ENCODE peak calls at places on chromosomes 7 and 10, in four cellular contexts. S, A, F and E are unnamed samples.

GRCh38 chr10:49092477-49092876 is 22.8 kb downstream of the VSTM4 start:
- DNase-seq in S (no peak), A (no peak), F (no peak), E (peak)

GRCh38 chr10:12617205-12618175 is 268.1 kb downstream of the CAMK1D start:
- DNase-seq in S (no peak), A (no peak), F (no peak), E (peak)

GRCh38 chr10:110629680-110630191 is 14.4 kb upstream of the RBM20 start:
- DNase-seq in S (peak), A (no peak), F (no peak), E (no peak)

GRCh38 chr10:104257235-104257634 is 2.5 kb downstream of the GSTO1 start:
- DNase-seq in S (no peak), A (no peak), F (no peak), E (no peak)

GRCh38 chr10:96270564-96270963 is 805 bp downstream of the BLNK start:
- DNase-seq in S (no peak), A (no peak), F (no peak), E (no peak)

GRCh38 chr7:92292981-92293380 is 47.2 kb downstream of the ANKIB1 start:
- DNase-seq in S (no peak), A (no peak), F (no peak), E (no peak)

GRCh38 chr10:87562750-87563149 is 58.1 kb downstream of the MINPP1 start:
- DNase-seq in S (no peak), A (no peak), F (no peak), E (no peak)

GRCh38 chr10:11337516-11337915 is 273.9 kb downstream of the USP6NL start:
- DNase-seq in S (no peak), A (peak), F (no peak), E (no peak)

GRCh38 chr10:3861785-3862184 is 76.8 kb upstream of the KLF6 start:
- DNase-seq in S (no peak), A (no peak), F (no peak), E (no peak)

GRCh38 chr10:112821663-112822062 is 128.4 kb upstream of the TCF7L2 start:
- DNase-seq in S (no peak), A (no peak), F (no peak), E (no peak)

GRCh38 chr7:51187941-51188340 is 128.7 kb downstream of the COBL start:
- DNase-seq in S (no peak), A (peak), F (peak), E (no peak)

GRCh38 chr7:34222722-34223121 is 317.4 kb downstream of the BMPER start:
- DNase-seq in S (no peak), A (no peak), F (no peak), E (no peak)

GRCh38 chr7:126637538-126637937 is 615.2 kb downstream of the GRM8 start:
- DNase-seq in S (no peak), A (no peak), F (no peak), E (no peak)

GRCh38 chr10:117461766-117462423 is 80.7 kb upstream of the EMX2 start:
- DNase-seq in S (peak), A (no peak), F (no peak), E (peak)

GRCh38 chr7:141585592-141586510 is 34.6 kb downstream of the AGK start:
- DNase-seq in S (peak), A (no peak), F (no peak), E (no peak)

GRCh38 chr10:94680544-94680943 is 3.0 kb upstream of the CYP2C18 start:
- DNase-seq in S (peak), A (no peak), F (no peak), E (no peak)

GRCh38 chr10:126953886-126954285 is 48.7 kb downstream of the DOCK1 start:
- DNase-seq in S (no peak), A (no peak), F (no peak), E (no peak)

GRCh38 chr10:129642427-129642826 is 175.4 kb downstream of the MGMT start:
- DNase-seq in S (no peak), A (no peak), F (no peak), E (no peak)

GRCh38 chr10:90923111-90923731 is 2.3 kb upstream of the ANKRD1 start:
- DNase-seq in S (no peak), A (no peak), F (no peak), E (no peak)

GRCh38 chr7:2845193-2845592 is 1.1 kb upstream of the GNA12 start:
- DNase-seq in S (no peak), A (no peak), F (no peak), E (no peak)

GRCh38 chr10:60649485-60650271 is 128.6 kb upstream of the CDK1 start:
- DNase-seq in S (no peak), A (no peak), F (peak), E (no peak)

GRCh38 chr7:64874114-64874513 is 29.0 kb upstream of the ZNF273 start:
- DNase-seq in S (no peak), A (peak), F (no peak), E (peak)

GRCh38 chr7:78020131-78020873 is 221.7 kb downstream of the PHTF2 start:
- DNase-seq in S (peak), A (peak), F (peak), E (no peak)

GRCh38 chr10:91579351-91579985 is 53.4 kb downstream of the PPP1R3C start:
- DNase-seq in S (peak), A (no peak), F (no peak), E (no peak)

GRCh38 chr10:66180651-66181318 is 745.1 kb upstream of the LRRTM3 start:
- DNase-seq in S (peak), A (peak), F (peak), E (no peak)

GRCh38 chr10:73364964-73365363 is 6.3 kb upstream of the CFAP70 start:
- DNase-seq in S (no peak), A (no peak), F (no peak), E (no peak)

GRCh38 chr10:72265925-72266865 is 7.5 kb upstream of the DDIT4 start:
- DNase-seq in S (no peak), A (no peak), F (no peak), E (no peak)

GRCh38 chr10:60848126-60848525 is 69.8 kb downstream of the CDK1 start:
- DNase-seq in S (peak), A (no peak), F (no peak), E (no peak)

GRCh38 chr10:25048463-25048862 is 32.1 kb downstream of the THNSL1 start:
- DNase-seq in S (peak), A (no peak), F (no peak), E (no peak)

GRCh38 chr10:72692897-72693598 is 1.1 kb downstream of the MCU start:
- DNase-seq in S (peak), A (no peak), F (no peak), E (no peak)

GRCh38 chr10:1100691-1101368 is 44.6 kb downstream of the WDR37 start:
- DNase-seq in S (no peak), A (peak), F (no peak), E (peak)

DNA sequence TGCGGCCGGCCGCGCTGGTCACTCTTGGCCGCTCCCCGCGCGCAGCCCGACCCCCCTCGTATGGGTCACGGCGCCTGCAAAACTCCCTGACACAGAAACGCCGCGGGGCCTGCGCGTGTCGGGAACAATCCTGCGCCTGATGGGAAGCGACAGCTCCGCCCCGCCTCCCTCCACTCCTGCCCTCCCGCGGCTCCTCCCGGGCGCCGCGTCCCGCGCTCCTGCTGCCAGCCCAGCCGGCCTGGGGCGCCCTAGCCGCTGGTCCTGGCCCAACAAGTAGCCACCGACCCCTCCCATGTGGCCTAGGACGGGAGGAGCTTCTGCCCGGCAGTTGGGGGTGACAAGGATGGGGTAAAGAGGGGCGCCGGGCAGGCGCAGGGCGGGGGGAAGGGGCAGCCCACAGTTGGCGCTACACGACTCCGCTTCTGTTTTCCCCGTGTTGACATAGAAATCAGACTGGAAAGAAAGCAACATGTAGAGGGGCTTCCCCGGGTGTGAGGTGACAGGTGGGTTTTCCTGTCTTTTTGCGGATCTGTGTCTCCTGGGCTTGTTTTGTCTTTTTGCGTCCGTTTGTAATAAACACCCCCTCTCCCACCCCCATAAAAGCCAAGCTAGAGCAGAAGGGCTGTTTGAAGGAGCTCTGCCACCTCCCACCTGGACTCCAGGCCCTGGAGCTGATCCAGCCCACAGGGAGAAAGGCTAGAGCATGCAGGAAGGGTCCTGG is 35.1 kb upstream of the PAX2 start:
- DNase-seq in S (no peak), A (peak), F (no peak), E (no peak)
- H3K4me3 ChIP-seq in S (no peak), A (peak), F (no peak), E (no peak)

GRCh38 chr10:122018951-122019413 is 30.0 kb downstream of the TACC2 start:
- DNase-seq in S (no peak), A (peak), F (peak), E (peak)

GRCh38 chr10:122021421-122021820 is 32.5 kb downstream of the TACC2 start:
- DNase-seq in S (peak), A (no peak), F (peak), E (peak)

GRCh38 chr10:122019414-122019975 is 30.5 kb downstream of the TACC2 start:
- DNase-seq in S (no peak), A (peak), F (peak), E (peak)

GRCh38 chr10:122021828-122022227 is 32.9 kb downstream of the TACC2 start:
- DNase-seq in S (no peak), A (no peak), F (no peak), E (no peak)

DNA sequence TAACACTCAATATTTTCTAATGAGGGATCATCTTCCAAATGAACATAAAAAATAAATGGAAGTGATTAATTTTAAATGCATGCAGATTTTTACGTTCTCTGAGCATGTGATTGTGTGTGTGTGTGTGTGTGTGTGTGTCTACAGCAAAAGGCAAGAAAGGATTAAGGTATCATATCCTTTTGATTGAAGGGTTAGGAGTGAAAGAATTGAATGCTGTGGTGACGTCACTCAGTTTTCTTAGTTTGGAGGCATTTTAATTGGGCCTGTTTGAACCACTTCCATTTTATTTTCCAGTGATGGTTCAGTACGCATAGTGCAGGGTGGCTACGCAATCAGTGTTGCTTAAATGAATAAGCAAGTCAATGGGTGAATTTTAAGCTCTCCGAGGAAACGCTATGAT is 31.2 kb downstream of the TACC2 start:
- DNase-seq in S (no peak), A (no peak), F (no peak), E (no peak)
- H3K4me3 ChIP-seq in S (no peak), A (no peak), F (no peak), E (no peak)

GRCh38 chr7:152760384-152761115 is 998 bp downstream of the ACTR3B start:
- DNase-seq in S (peak), A (peak), F (no peak), E (no peak)

GRCh38 chr7:152759655-152760383 is at the start of gene ACTR3B:
- DNase-seq in S (peak), A (peak), F (peak), E (peak)

GRCh38 chr7:152762056-152762455 is 2.5 kb downstream of the ACTR3B start:
- DNase-seq in S (peak), A (no peak), F (no peak), E (no peak)

GRCh38 chr7:152756126-152756525 is 3.4 kb upstream of the ACTR3B start:
- DNase-seq in S (no peak), A (no peak), F (no peak), E (peak)

DNA sequence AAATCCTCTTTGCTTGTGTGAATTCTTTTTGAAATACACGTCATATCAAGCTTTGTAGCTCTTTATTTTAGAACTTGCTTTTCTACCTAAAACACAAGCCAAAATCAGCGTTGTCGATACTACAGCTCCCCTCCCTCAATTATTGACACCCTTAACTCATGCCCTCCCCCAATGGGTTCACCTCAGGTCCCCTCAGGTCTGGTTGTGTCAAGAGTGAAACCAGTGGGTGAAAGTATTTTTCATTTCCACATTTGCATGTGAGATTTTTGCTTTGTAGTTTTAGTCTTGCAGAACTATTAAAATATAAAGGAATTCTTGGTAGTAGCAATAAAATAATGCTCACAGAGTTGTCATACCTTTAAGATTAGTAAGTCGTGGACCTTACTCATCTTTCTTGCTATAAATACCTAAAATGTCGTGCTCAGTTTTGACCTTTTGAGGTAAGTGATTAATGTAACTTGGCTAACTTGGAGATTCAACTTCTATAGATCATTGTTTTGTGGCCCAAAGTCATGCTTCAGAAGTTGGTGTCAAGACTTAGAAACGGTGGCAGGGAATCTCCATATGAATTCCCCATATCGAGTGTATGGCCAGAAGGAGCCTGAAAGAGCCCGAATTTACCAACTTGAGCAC is 1.7 kb downstream of the ACTR3B start:
- DNase-seq in S (peak), A (no peak), F (no peak), E (peak)
- H3K4me3 ChIP-seq in S (peak), A (no peak), F (no peak), E (no peak)

DNA sequence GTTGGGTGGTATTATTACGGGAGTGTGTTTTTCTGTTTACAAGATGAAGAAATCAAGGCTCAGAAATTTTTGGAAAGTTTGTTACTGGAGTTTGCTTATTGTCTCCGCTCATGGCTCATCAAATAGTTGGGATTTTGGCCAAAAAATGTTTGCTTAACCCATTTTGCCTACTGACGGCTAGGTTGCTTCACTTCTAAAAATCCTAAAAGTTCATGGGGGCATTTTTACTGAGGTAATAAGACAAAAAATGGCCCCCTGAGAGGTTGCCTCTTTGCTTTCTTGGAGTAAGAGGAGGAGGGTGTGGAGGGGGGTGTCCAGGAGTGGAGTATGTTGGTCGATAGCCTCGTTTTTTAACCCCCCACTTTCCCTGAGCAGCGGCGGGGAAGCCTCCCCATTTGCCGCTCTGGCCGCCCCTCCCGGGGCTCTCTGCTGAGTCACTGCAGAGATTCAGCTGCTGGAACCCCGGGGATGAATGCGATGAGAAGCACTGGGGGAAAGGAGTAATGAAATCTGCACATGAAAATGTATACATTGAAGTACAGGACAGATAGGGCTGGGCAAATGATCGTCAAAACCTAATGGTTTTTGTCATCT is 1.5 kb downstream of the MEST start:
- DNase-seq in S (peak), A (peak), F (no peak), E (no peak)
- H3K4me3 ChIP-seq in S (peak), A (peak), F (no peak), E (no peak)

GRCh38 chr7:1531979-1532455 is 1.5 kb downstream of the MAFK start:
- DNase-seq in S (no peak), A (no peak), F (no peak), E (peak)

GRCh38 chr7:1533255-1533568 is 2.7 kb downstream of the MAFK start:
- DNase-seq in S (no peak), A (no peak), F (no peak), E (no peak)

GRCh38 chr7:1531263-1531978 is 919 bp downstream of the MAFK start:
- DNase-seq in S (no peak), A (peak), F (peak), E (no peak)

GRCh38 chr7:1533569-1534329 is 3.2 kb downstream of the MAFK start:
- DNase-seq in S (peak), A (peak), F (peak), E (peak)

DNA sequence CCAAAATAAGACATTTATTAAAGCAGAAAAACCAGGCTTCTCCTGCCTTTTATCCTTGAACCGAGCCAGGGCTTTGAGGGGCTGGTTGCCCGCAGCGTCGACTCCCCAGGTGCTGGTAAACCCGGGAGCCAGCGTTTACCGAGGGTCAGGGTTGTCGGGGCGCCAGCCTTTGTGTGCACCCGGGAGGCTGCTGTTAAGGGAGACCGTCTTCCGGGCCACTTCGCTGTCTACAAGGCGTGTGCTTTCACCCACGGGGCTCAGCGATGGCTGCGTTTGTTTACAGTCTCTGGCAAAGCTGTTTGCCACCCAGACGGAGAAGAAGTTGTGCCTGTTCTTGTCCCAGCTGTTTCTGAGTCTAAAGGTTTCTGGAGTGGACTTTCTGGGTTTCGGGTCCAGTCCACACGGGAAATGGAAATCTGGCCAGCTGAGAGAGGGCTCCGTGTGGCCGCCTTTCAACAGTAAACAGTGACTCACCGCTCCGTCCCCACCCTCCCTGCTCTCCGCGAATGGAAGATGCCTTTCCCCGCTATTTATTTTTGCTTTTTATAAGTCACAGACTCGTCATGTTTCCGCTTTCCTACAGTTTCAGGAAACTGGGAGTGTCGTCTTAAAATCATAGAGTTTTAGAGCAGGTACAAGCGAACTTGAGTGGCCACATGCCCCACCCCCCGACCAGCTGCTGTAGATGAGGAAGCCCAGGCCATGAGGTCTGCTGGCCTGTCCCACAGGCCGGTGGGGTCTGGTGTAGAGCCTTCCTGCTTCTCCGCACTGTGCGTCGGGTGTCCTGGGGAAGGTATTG is 2.2 kb downstream of the MAFK start:
- DNase-seq in S (peak), A (peak), F (peak), E (peak)
- H3K4me3 ChIP-seq in S (peak), A (peak), F (no peak), E (peak)

GRCh38 chr7:17139081-17139480 is 159.4 kb upstream of the AHR start:
- DNase-seq in S (no peak), A (no peak), F (no peak), E (no peak)

GRCh38 chr7:17147409-17147808 is 151.0 kb upstream of the AHR start:
- DNase-seq in S (no peak), A (no peak), F (no peak), E (no peak)

GRCh38 chr7:17140421-17140820 is 158.0 kb upstream of the AHR start:
- DNase-seq in S (no peak), A (no peak), F (no peak), E (no peak)

GRCh38 chr7:17144313-17144712 is 154.1 kb upstream of the AHR start:
- DNase-seq in S (peak), A (no peak), F (no peak), E (no peak)

GRCh38 chr7:17142831-17143541 is 155.5 kb upstream of the AHR start:
- DNase-seq in S (peak), A (no peak), F (no peak), E (no peak)
- H3K4me3 ChIP-seq in S (no peak), A (no peak), F (no peak), E (no peak)